ENCODE peak calls at places on chromosomes 7 and 10, in seven cellular contexts. G, A, V, Z, I, L and T are unnamed samples.

GRCh38 chr7:88358534-88358838 is 51.8 kb upstream of the STEAP4 start:
- DNase-seq in G (no peak), A (no peak), V (no peak), Z (no peak), I (no peak), L (no peak), T (no peak)

GRCh38 chr7:108311446-108312168 is 144.6 kb downstream of the NRCAM start:
- DNase-seq in G (no peak), A (no peak), V (no peak), Z (no peak), I (no peak), L (peak; percentile 88), T (no peak)

GRCh38 chr10:78260141-78260540 is 226.5 kb downstream of the RPS24 start:
- DNase-seq in G (no peak), A (no peak), V (no peak), Z (no peak), I (no peak), L (peak; percentile 42), T (peak; percentile 41)

GRCh38 chr7:77393261-77393660 is 22.9 kb downstream of the GSAP start:
- DNase-seq in G (no peak), A (no peak), V (no peak), Z (no peak), I (no peak), L (no peak), T (no peak)

GRCh38 chr10:120514035-120514620 is 57.1 kb downstream of the PLPP4 start:
- DNase-seq in G (no peak), A (no peak), V (no peak), Z (no peak), I (no peak), L (peak; percentile 64), T (peak; percentile 54)

GRCh38 chr10:71801357-71801756 is 28.0 kb upstream of the VSIR start:
- DNase-seq in G (no peak), A (no peak), V (no peak), Z (peak; percentile 30), I (no peak), L (no peak), T (no peak)

GRCh38 chr7:50644586-50644985 is 79.4 kb upstream of the DDC start:
- DNase-seq in G (no peak), A (no peak), V (no peak), Z (no peak), I (no peak), L (no peak), T (no peak)

GRCh38 chr10:103745264-103746247 is 109.8 kb downstream of the SH3PXD2A start:
- DNase-seq in G (no peak), A (no peak), V (no peak), Z (no peak), I (no peak), L (no peak), T (no peak)

GRCh38 chr10:119933179-119933578 is 40.6 kb downstream of the SEC23IP start:
- DNase-seq in G (no peak), A (no peak), V (no peak), Z (no peak), I (no peak), L (peak; percentile 36), T (no peak)

GRCh38 chr10:113569576-113569975 is 16.7 kb downstream of the HABP2 start:
- DNase-seq in G (no peak), A (no peak), V (no peak), Z (no peak), I (no peak), L (no peak), T (no peak)

GRCh38 chr10:14120812-14121211 is 209.9 kb downstream of the FRMD4A start:
- DNase-seq in G (no peak), A (no peak), V (no peak), Z (no peak), I (no peak), L (no peak), T (no peak)

GRCh38 chr7:1122832-1123501 is 35.1 kb downstream of the GPER1 start:
- DNase-seq in G (no peak), A (peak; percentile 21), V (peak; percentile 37), Z (peak; percentile 80), I (no peak), L (no peak), T (no peak)

GRCh38 chr7:1124164-1124563 is 35.8 kb downstream of the ZFAND2A start:
- DNase-seq in G (no peak), A (peak; percentile 35), V (peak; percentile 35), Z (peak; percentile 70), I (no peak), L (no peak), T (no peak)

GRCh38 chr7:1121886-1122831 is 34.2 kb downstream of the GPER1 start:
- DNase-seq in G (peak; percentile 33), A (peak; percentile 20), V (peak; percentile 28), Z (peak; percentile 70), I (no peak), L (no peak), T (no peak)

GRCh38 chr7:1124816-1125602 is 35.0 kb downstream of the ZFAND2A start:
- DNase-seq in G (no peak), A (peak; percentile 52), V (peak; percentile 47), Z (peak; percentile 83), I (no peak), L (no peak), T (no peak)

DNA sequence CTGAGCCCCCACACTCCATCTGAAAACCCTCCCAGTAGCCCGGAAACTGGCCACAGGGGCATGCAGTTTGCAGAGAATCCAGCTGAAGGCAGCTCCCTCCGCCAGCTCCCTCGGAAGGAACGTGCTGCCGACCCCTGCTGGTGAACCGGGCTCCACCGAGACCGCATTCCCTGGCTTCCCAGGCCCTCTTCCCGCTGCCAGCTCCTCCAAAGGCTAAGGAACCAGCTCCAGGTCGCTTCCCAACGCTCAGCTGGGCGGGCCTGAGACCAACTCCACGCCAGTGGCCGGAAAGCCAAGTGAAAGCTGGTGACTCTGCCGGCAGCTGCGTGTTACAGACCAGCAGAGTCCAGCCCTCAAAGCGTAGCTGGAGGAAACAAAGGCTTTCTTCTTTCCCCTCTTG is 35.8 kb downstream of the GPER1 start:
- DNase-seq in G (peak; percentile 85), A (peak; percentile 65), V (peak; percentile 87), Z (peak; percentile 93), I (no peak), L (peak; percentile 90), T (peak; percentile 69)
- TF ChIP-seq CTCF in G (peak; percentile 45), A (peak; percentile 59), V (peak; percentile 62), Z (peak; percentile 53), I (no peak), L (peak; percentile 75), T (no peak)

DNA sequence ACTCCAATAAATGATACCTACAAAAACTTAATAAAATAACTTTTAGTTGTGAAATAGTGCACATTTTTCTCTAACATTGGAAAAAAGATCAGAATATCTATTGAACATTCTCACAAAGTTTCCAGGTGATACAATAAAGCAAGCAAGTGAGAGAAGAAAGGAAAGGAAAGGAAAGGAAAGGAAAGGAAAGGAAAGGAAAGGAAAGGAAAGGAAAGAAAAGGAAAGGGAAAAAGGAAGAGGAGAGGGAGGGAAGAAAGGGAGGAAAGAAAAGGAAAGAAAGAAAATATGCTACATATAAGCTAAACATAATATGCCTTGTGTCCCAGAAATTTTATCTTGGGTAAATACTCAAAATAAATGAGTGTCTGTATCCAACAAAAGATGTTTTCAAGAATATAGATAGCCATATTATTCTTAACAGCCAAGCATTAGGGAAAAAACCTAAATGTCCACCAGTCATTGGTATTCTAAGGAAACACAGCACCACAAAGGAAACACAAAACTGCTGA is 510.2 kb upstream of the ZWINT start:
- DNase-seq in G (no peak), A (no peak), V (no peak), Z (no peak), I (no peak), L (no peak), T (no peak)
- TF ChIP-seq CTCF in G (no peak), A (no peak), V (no peak), Z (no peak), I (no peak), L (no peak), T (no peak)

DNA sequence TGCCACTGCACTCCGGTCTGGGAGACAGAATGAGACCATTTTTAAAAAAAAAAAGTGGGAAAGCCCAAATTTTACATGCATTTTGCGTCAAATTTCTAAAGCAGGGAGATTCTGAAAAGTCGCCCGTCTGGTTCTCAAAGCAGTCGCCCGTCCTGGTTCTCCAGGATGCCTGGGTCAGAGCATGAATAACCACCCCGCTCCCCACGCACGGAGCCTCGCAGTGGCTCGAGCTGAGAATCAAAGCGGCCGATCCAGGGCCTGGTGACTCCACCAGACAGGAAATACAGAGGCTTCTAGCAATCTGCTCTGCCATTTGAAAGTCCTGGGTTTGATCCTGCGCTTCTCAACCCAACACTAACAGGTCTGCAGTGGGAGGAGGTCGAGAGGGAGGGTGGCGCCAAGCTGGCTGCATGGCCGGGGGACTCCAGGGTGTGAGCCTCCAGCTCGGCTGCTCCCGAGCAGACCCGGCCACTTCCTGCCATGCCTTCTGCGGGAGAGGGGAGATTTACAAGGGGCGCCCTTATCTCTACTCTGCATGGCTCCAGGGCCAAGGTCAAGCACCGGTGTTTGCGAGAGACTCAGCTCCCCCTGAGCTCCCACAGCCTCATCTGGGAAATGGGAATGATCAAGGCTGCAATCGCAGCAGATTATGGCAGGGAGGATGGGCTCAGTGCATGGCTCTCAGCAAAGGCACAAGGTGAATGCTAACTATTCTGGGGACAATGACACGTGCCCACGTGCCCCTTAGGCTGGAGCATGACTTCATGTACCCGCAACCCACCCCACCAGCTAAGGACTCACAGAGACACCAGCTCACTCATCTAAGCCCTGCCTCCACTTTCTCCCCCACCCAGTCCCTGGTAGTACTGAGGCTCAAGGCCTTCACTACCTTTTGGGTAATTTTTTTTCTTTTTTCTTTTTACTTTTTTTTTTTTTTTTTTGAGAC is 73.8 kb upstream of the TNRC18 start:
- DNase-seq in G (no peak), A (no peak), V (no peak), Z (no peak), I (no peak), L (no peak), T (no peak)
- TF ChIP-seq CTCF in G (no peak), A (no peak), V (no peak), Z (no peak), I (no peak), L (no peak), T (no peak)

GRCh38 chr10:75111367-75111905 is at the start of gene SAMD8:
- DNase-seq in G (peak; percentile 98), A (peak; percentile 95), V (peak; percentile 96), Z (peak; percentile 99), I (peak; percentile 95), L (peak; percentile 96), T (peak; percentile 95)
- TF ChIP-seq CTCF in G (peak; percentile 76), A (peak; percentile 59), V (peak; percentile 76), Z (no peak), I (no peak), L (no peak), T (peak; percentile 81)